ENCODE peak calls at places on chromosome 17, in nine cellular contexts. A is GM23248, T is H9, I is fibroblast of lung, Y is neural progenitor cell, F is hepatocyte, C is A549, M is astrocyte, N is HCT116. D is an unnamed sample. For H3K4me1, the result is how much of the 10 kb centered on the place peaks cover.

GRCh38 chr17:77769762-77770161 is 188.7 kb upstream of the TNRC6C start:
- DNase-seq in Y (no peak), A (no peak), M (no peak), F (no peak), I (no peak), N (no peak), T (no peak), C (no peak), D (no peak)

GRCh38 chr17:45783593-45784292 is 377 bp upstream of the CRHR1 start:
- DNase-seq in Y (peak), N (no peak), C (peak), F (peak), A (no peak), T (peak), I (no peak), M (no peak), D (no peak)

GRCh38 chr17:51508048-51508447 is 247.7 kb downstream of the UTP18 start:
- DNase-seq in F (no peak), I (no peak), N (no peak), A (no peak), Y (no peak), C (no peak), T (no peak), M (no peak), D (no peak)

GRCh38 chr17:32189343-32189742 is 47.0 kb downstream of the RHOT1 start:
- DNase-seq in T (no peak), M (no peak), A (no peak), C (no peak), Y (no peak), F (no peak), N (no peak), I (no peak), D (no peak)

GRCh38 chr17:55632236-55632635 is 90.4 kb downstream of the TMEM100 start:
- DNase-seq in C (no peak), N (no peak), Y (no peak), M (no peak), T (no peak), F (no peak), A (no peak), I (no peak), D (no peak)

GRCh38 chr17:37708616-37709212 is 36.1 kb downstream of the HNF1B start:
- DNase-seq in I (peak), A (peak), F (peak), Y (no peak), C (peak), M (peak), T (no peak), N (no peak), D (peak)

GRCh38 chr17:14774774-14775173 is 473.9 kb downstream of the HS3ST3B1 start:
- DNase-seq in T (no peak), I (no peak), F (no peak), A (no peak), M (no peak), Y (no peak), N (no peak), C (no peak), D (no peak)

GRCh38 chr17:59766486-59766885 is 59.0 kb downstream of the VMP1 start:
- DNase-seq in C (no peak), I (peak), T (no peak), Y (no peak), M (no peak), A (no peak), N (no peak), F (no peak), D (peak)

GRCh38 chr17:51734462-51734861 is 424.1 kb downstream of the CA10 start:
- DNase-seq in M (no peak), N (peak), Y (peak), I (no peak), F (no peak), C (no peak), A (peak), T (peak), D (no peak)

GRCh38 chr17:74450231-74450630 is 16.2 kb upstream of the CD300A start:
- DNase-seq in T (no peak), M (no peak), Y (no peak), I (no peak), N (no peak), A (no peak), C (no peak), F (no peak), D (no peak)

GRCh38 chr17:50318551-50319310 is 27.2 kb upstream of the XYLT2 start:
- DNase-seq in I (no peak), A (no peak), M (no peak), F (peak), N (no peak), T (no peak), Y (no peak), C (no peak), D (peak)

GRCh38 chr17:70086468-70086867 is 11.4 kb downstream of the KCNJ16 start:
- DNase-seq in M (no peak), T (no peak), A (no peak), I (no peak), N (no peak), Y (no peak), C (no peak), F (no peak), D (peak)

GRCh38 chr17:4483012-4483840 is 15.5 kb upstream of the SPNS2 start:
- DNase-seq in I (peak), T (no peak), Y (peak), A (no peak), N (peak), C (peak), F (peak), M (no peak), D (no peak)

GRCh38 chr17:2943971-2944370 is 119.4 kb downstream of the OR1D5 start:
- DNase-seq in N (no peak), Y (no peak), T (no peak), A (no peak), M (no peak), F (no peak), C (no peak), I (no peak), D (no peak)

GRCh38 chr17:17851101-17851500 is 14.3 kb upstream of the SREBF1 start:
- DNase-seq in M (no peak), N (no peak), I (no peak), A (no peak), Y (no peak), F (no peak), T (no peak), C (no peak), D (no peak)

GRCh38 chr17:5883775-5884665 is 186.2 kb upstream of the WSCD1 start:
- DNase-seq in F (no peak), T (peak), Y (no peak), I (no peak), M (no peak), N (no peak), A (no peak), C (no peak), D (no peak)

GRCh38 chr17:6577686-6578263 is 21.4 kb upstream of the PITPNM3 start:
- DNase-seq in N (peak), F (no peak), T (no peak), C (no peak), I (no peak), A (no peak), M (no peak), Y (no peak), D (no peak)

GRCh38 chr17:80852476-80853015 is 139.1 kb upstream of the CHMP6 start:
- DNase-seq in A (no peak), Y (no peak), I (no peak), C (no peak), T (no peak), N (no peak), M (no peak), F (no peak), D (no peak)

GRCh38 chr17:6532441-6532885 is 23.9 kb downstream of the PITPNM3 start:
- DNase-seq in Y (no peak), T (no peak), A (no peak), I (no peak), F (no peak), N (no peak), C (no peak), M (no peak), D (no peak)

DNA sequence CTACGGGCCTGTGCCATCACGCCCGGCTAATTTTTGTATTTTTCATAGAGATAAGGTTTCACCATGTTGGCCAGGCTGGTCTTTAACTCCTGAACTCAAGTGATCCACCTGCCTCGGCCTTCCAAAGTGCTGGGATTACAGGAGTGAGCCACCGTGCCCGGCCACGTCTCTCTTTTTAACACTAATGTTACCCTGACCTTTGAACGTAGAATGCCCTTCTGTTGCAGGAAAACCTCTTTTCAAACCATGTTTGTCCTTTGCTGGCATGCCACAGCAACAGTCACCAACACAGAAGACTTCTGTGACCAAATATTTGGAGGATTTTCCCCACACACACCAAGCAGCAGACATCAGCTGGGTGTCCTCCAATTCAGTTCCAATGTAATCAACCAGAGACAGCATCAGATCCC is 7.8 kb upstream of the HSD17B1 start:
- DNase-seq in F (no peak), C (no peak), T (no peak), Y (no peak), M (no peak), A (no peak), N (no peak), I (no peak), D (no peak)
- H3K4me2 ChIP-seq in F (no peak), C (no peak), T (no peak), Y (no peak), M (no peak), A (no peak), N (no peak), I (no peak), D (no peak)

DNA sequence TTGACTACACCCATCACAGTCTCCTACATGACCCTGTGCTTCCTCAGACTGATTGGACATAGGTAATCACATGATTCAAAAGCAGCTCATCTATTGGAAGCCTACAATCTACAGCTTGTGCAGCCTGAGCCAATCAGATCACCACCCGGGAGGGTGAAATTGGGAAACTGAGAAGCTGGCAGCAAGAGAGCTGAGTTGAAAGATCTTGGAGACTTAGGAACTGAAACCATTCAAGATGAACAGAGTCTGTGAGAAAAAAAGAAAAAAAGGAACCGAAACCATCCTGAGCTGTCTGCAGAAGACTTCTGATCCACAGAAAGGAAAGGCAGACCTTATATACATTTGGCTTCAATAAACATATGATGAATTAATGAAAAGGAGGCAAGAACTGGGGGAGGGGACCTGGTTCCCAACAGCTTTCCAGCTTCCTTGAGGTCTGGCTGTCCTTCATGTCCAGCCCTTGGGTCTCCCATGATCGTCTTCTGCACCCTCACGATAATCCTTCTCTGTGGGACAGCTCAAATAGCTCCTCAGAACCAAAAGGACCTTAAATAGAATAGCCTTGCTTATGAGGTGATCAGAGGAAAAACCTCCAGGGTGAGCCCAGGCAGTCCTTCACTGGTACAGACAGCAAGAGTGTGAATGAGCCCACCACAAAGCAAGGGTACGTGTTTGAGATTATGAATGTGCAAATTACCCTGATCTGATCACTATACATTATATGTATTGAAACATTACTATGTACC is 32.6 kb downstream of the PLXDC1 start:
- DNase-seq in C (no peak), M (no peak), N (no peak), A (no peak), T (no peak), F (no peak), Y (no peak), I (no peak), D (no peak)
- H3K4me1 ChIP-seq in C (under half), M (under half), N (under half), A (under half), T (under half), F (under half), Y (under half), I (under half), D (under half)

GRCh38 chr17:35447494-35447893 is 1.1 kb downstream of the SLFN13 start:
- DNase-seq in T (no peak), F (no peak), A (no peak), Y (peak), M (no peak), I (no peak), N (no peak), C (no peak), D (no peak)
- H3K4me2 ChIP-seq in T (peak), F (peak), A (no peak), Y (peak), M (peak), I (no peak), N (no peak), C (peak), D (no peak)

GRCh38 chr17:63914471-63914870 is 3.4 kb upstream of the CSHL1 start:
- DNase-seq in T (no peak), N (no peak), C (no peak), M (no peak), A (no peak), I (no peak), F (no peak), Y (no peak), D (no peak)

GRCh38 chr17:63917646-63918045 is 993 bp downstream of the GH1 start:
- DNase-seq in T (peak), A (no peak), N (no peak), M (no peak), Y (no peak), I (no peak), C (no peak), F (no peak), D (no peak)

GRCh38 chr17:63919311-63919723 is 678 bp upstream of the GH1 start:
- DNase-seq in C (peak), T (peak), N (peak), F (peak), A (peak), I (peak), M (peak), Y (peak), D (peak)

GRCh38 chr17:63918305-63918704 is 334 bp downstream of the GH1 start:
- DNase-seq in F (no peak), Y (peak), C (no peak), N (no peak), M (no peak), A (peak), T (peak), I (no peak), D (no peak)

DNA sequence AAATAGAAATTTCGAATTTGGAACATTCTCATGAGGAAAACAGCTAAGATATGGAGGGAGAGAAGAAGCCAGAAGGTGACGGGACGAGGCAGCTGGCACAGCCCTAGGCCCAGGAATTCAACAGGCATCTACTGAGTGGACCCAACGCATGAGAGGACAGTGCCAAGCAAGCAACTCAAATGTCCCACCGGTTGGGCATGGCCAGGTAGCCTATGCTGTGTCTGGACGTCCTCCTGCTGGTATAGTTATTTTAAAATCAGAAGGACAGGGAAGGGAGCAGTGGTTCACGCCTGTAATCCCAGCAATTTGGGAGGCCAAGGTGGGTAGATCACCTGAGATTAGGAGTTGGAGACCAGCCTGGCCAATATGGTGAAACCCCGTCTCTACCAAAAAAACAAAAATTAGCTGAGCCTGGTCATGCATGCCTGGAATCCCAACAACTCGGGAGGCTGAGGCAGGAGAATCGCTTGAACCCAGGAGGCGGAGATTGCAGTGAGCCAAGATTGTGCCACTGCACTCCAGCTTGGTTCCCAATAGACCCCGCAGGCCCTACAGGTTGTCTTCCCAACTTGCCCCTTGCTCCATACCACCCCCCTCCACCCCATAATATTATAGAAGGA is 2.0 kb downstream of the GH1 start:
- DNase-seq in N (no peak), T (no peak), A (no peak), M (no peak), Y (no peak), I (no peak), F (no peak), C (no peak), D (no peak)
- H3K4me1 ChIP-seq in N (under half), T (under half), A (under half), M (under half), Y (under half), I (under half), F (under half), C (under half), D (under half)

DNA sequence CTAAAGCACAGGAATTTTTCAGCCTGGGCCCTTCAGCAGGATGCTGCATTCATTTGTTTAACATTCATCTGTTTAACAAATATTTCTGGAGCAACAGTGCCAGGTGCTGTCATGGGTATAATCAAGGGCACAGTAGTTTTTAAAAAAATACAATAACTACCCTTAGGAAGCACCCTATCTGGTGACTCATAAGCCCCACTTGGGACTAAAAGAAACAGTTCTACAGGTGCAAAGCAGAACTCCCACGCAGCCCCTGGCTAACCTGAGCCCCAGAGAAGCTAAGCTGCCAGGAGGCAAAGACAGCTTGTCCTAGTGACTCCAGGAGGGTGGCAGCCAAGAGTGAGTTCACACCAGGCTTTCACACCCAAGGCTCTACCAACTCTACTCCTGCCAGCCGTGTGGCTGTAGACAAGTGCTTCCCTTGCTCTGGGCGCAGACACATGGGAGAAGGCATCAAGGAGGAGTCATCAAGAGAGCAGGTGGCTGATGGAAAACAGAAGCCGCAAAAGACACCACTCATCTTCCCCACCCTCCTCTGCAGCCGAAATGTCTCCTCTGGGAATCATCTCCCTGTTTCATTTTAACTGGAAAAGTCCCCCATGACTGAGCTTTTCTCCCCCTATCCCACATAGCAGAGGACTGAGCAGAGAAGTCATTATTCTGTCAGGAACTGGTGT is 14.4 kb downstream of the CUEDC1 start:
- DNase-seq in T (no peak), I (no peak), C (no peak), F (no peak), A (no peak), M (no peak), Y (no peak), N (no peak), D (no peak)
- H3K4me2 ChIP-seq in T (no peak), I (no peak), C (peak), F (no peak), A (no peak), M (no peak), Y (no peak), N (peak), D (no peak)

DNA sequence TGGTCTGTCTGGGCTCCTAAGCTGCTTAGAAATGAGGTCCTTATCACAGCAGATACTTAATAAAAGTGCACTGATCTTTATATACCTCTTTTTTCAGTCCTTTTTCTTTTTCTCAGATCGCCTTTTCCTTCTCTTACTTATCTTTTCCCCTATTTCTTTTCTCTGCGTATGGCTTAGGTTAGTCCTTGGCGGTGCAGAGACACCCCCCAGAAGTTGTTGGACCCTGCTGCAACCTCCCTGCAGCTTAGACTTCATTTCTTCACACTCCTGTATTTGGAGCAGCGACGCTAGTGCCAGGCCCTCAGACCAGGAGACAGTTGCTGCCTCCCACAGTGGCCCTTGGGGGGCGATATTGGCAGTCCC is 67.6 kb downstream of the CENPV start:
- DNase-seq in I (no peak), T (no peak), C (no peak), F (no peak), N (no peak), Y (no peak), M (no peak), A (no peak), D (no peak)
- H3K4me1 ChIP-seq in I (under half), T (under half), C (half or more), F (under half), N (half or more), Y (under half), M (half or more), A (half or more), D (under half)

GRCh38 chr17:42090964-42091790 is 7.1 kb downstream of the ZNF385C start:
- DNase-seq in Y (no peak), I (no peak), M (no peak), N (no peak), A (no peak), C (no peak), T (no peak), F (no peak), D (no peak)

GRCh38 chr17:42088736-42089135 is 9.5 kb downstream of the ZNF385C start:
- DNase-seq in C (no peak), A (no peak), I (no peak), T (no peak), Y (no peak), M (no peak), N (no peak), F (no peak), D (no peak)

GRCh38 chr17:42081516-42082129 is 16.6 kb downstream of the ZNF385C start:
- DNase-seq in C (no peak), I (no peak), F (no peak), Y (no peak), M (no peak), N (no peak), A (no peak), T (no peak), D (no peak)

GRCh38 chr17:42087736-42088705 is 10.3 kb downstream of the ZNF385C start:
- DNase-seq in T (no peak), C (no peak), M (no peak), N (peak), I (no peak), Y (no peak), A (no peak), F (no peak), D (no peak)

DNA sequence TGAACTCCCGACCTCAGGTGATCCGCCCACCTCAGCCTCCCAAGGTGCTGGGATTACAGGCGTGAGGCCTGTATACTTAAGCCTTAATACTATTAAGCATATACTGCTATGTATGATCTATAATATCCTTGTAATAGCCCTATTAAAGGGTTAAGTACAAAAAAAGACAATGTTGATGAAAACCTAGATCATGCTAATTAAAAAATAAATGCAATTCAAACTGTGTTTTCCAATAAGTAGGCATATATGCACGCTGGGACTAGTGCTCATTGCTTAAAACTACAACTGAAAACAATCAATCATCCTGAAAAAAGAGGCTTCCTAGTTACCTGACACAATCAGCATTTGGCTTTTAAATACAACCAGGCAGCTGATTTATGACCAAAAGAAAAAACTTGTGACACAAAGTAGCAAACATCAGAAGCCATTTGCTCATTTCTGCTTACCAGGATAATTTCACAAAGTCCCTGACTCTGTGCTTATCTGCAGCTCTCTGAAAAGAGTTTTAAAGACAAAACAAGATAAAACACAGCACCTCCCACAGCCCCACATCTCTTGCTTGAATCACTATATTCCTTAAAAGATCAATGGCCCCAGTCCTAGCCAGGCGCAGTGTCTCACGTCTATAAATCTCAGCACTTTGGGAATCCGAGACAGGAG is 11.1 kb downstream of the ZNF385C start:
- DNase-seq in F (no peak), N (no peak), Y (no peak), C (no peak), I (no peak), A (no peak), M (no peak), T (no peak), D (no peak)
- H3K4me2 ChIP-seq in F (no peak), N (no peak), Y (no peak), C (no peak), I (no peak), A (no peak), M (no peak), T (no peak), D (no peak)

D was measured in IMR-90.